ENCODE peak calls at places on chromosomes 5 and 9, in seven cellular contexts. E is Caco-2, V is adrenal gland, R is choroid plexus epithelial cell, U is right atrium auricular region, K is prostate gland, I is fibroblast of pulmonary artery. S is an unnamed sample.

GRCh38 chr5:13878357-13878756 is 66.1 kb downstream of the DNAH5 start:
- DNase-seq in E (no peak), V (no peak), R (no peak), U (no peak), K (no peak), I (no peak), S (no peak)

GRCh38 chr5:32542216-32543059 is 42.9 kb upstream of the SUB1 start:
- DNase-seq in E (no peak), V (no peak), R (peak; percentile 43), U (no peak), K (no peak), I (peak; percentile 58), S (peak; percentile 81)

GRCh38 chr5:96427823-96428222 is 5.2 kb downstream of the PCSK1 start:
- DNase-seq in E (peak; percentile 19), V (no peak), R (peak; percentile 48), U (no peak), K (no peak), I (peak; percentile 56), S (peak; percentile 33)

GRCh38 chr5:34658023-34658422 is 1.9 kb downstream of the RAI14 start:
- DNase-seq in E (no peak), V (no peak), R (peak; percentile 64), U (no peak), K (no peak), I (peak; percentile 47), S (peak; percentile 60)

GRCh38 chr5:133319905-133320520 is 268.2 kb downstream of the HSPA4 start:
- DNase-seq in E (peak; percentile 30), V (no peak), R (no peak), U (no peak), K (no peak), I (peak; percentile 11), S (no peak)

GRCh38 chr5:98454904-98455303 is 318.6 kb upstream of the RGMB start:
- DNase-seq in E (no peak), V (no peak), R (peak; percentile 97), U (no peak), K (no peak), I (peak; percentile 92), S (peak; percentile 98)

GRCh38 chr9:112447283-112447761 is 39.3 kb upstream of the KIAA1958 start:
- DNase-seq in E (no peak), V (peak; percentile 44), R (peak; percentile 11), U (no peak), K (no peak), I (peak; percentile 23), S (peak; percentile 69)

GRCh38 chr9:17462869-17463464 is 115.9 kb upstream of the SH3GL2 start:
- DNase-seq in E (peak; percentile 32), V (peak; percentile 29), R (peak; percentile 83), U (no peak), K (peak; percentile 35), I (peak; percentile 81), S (peak; percentile 76)

GRCh38 chr9:107749787-107750444 is 260.3 kb upstream of the KLF4 start:
- DNase-seq in E (peak; percentile 18), V (peak; percentile 95), R (peak; percentile 94), U (peak; percentile 96), K (peak; percentile 85), I (peak; percentile 95), S (peak; percentile 97)

GRCh38 chr9:133101356-133102189 is 19.5 kb downstream of the RALGDS start:
- DNase-seq in E (no peak), V (no peak), R (no peak), U (no peak), K (no peak), I (no peak), S (no peak)

GRCh38 chr5:68673451-68674180 is 420.2 kb upstream of the SLC30A5 start:
- DNase-seq in E (no peak), V (no peak), R (no peak), U (no peak), K (peak; percentile 16), I (no peak), S (no peak)

GRCh38 chr9:103991698-103992097 is 102.4 kb upstream of the SMC2 start:
- DNase-seq in E (no peak), V (no peak), R (peak; percentile 13), U (no peak), K (no peak), I (no peak), S (peak; percentile 56)

GRCh38 chr9:114231218-114232090 is 76.1 kb downstream of the COL27A1 start:
- DNase-seq in E (no peak), V (no peak), R (no peak), U (no peak), K (no peak), I (no peak), S (no peak)

GRCh38 chr9:95101326-95101725 is 216.2 kb downstream of the FANCC start:
- DNase-seq in E (no peak), V (no peak), R (no peak), U (no peak), K (no peak), I (no peak), S (no peak)

GRCh38 chr5:66888613-66889012 is 292.4 kb downstream of the MAST4 start:
- DNase-seq in E (no peak), V (no peak), R (peak; percentile 28), U (no peak), K (no peak), I (no peak), S (no peak)

GRCh38 chr9:2231831-2232230 is 216.7 kb downstream of the SMARCA2 start:
- DNase-seq in E (no peak), V (peak; percentile 78), R (no peak), U (no peak), K (no peak), I (peak; percentile 73), S (peak; percentile 87)

GRCh38 chr5:33313150-33313549 is 127.6 kb upstream of the TARS1 start:
- DNase-seq in E (no peak), V (no peak), R (peak; percentile 87), U (no peak), K (peak; percentile 13), I (peak; percentile 91), S (peak; percentile 99)

GRCh38 chr5:117165068-117165467 is 590.4 kb upstream of the SEMA6A start:
- DNase-seq in E (no peak), V (no peak), R (no peak), U (no peak), K (no peak), I (no peak), S (no peak)

GRCh38 chr9:32571969-32572899 is 725 bp downstream of the NDUFB6 start:
- DNase-seq in E (peak; percentile 74), V (peak; percentile 72), R (peak; percentile 89), U (no peak), K (peak; percentile 74), I (peak; percentile 84), S (peak; percentile 81)

GRCh38 chr5:158289967-158290366 is 431.0 kb upstream of the CLINT1 start:
- DNase-seq in E (no peak), V (no peak), R (no peak), U (no peak), K (no peak), I (no peak), S (no peak)

GRCh38 chr5:72848474-72849428 is 32.3 kb downstream of the TNPO1 start:
- DNase-seq in E (peak; percentile 77), V (peak; percentile 68), R (peak; percentile 44), U (no peak), K (peak; percentile 18), I (peak; percentile 46), S (no peak)

GRCh38 chr5:97071101-97071500 is 71.3 kb downstream of the LIX1 start:
- DNase-seq in E (no peak), V (peak; percentile 71), R (no peak), U (no peak), K (peak; percentile 47), I (peak; percentile 63), S (peak; percentile 98)

GRCh38 chr5:6715271-6715670 is 2.0 kb downstream of the TENT4A start:
- DNase-seq in E (no peak), V (no peak), R (no peak), U (no peak), K (no peak), I (no peak), S (no peak)

GRCh38 chr5:179244051-179244450 is 101.2 kb downstream of the ADAMTS2 start:
- DNase-seq in E (no peak), V (no peak), R (no peak), U (peak; percentile 28), K (no peak), I (no peak), S (peak; percentile 60)

GRCh38 chr5:137649228-137649890 is 86.5 kb downstream of the KLHL3 start:
- DNase-seq in E (no peak), V (no peak), R (peak; percentile 88), U (no peak), K (no peak), I (peak; percentile 56), S (peak; percentile 59)

GRCh38 chr9:88535226-88535931 is 401 bp downstream of the NXNL2 start:
- DNase-seq in E (peak; percentile 64), V (no peak), R (no peak), U (no peak), K (peak; percentile 30), I (no peak), S (no peak)

GRCh38 chr5:1494780-1495524 is 28.8 kb downstream of the LPCAT1 start:
- DNase-seq in E (no peak), V (peak; percentile 43), R (no peak), U (no peak), K (no peak), I (no peak), S (no peak)
- H3K4me3 ChIP-seq in E (no peak overlapping the region), V (no peak overlapping the region), R (no peak overlapping the region), U (no peak overlapping the region), K (no peak overlapping the region), I (no peak overlapping the region), S (no peak overlapping the region)

GRCh38 chr5:11719888-11720481 is 184.3 kb downstream of the CTNND2 start:
- DNase-seq in E (peak; percentile 78), V (peak; percentile 32), R (peak; percentile 3), U (no peak), K (peak; percentile 64), I (no peak), S (peak; percentile 34)
- TF ChIP-seq CTCF in E (peak; percentile 64), V (peak; percentile 42), R (no peak), U (no peak), K (no peak), I (no peak), S (peak; percentile 30)

DNA sequence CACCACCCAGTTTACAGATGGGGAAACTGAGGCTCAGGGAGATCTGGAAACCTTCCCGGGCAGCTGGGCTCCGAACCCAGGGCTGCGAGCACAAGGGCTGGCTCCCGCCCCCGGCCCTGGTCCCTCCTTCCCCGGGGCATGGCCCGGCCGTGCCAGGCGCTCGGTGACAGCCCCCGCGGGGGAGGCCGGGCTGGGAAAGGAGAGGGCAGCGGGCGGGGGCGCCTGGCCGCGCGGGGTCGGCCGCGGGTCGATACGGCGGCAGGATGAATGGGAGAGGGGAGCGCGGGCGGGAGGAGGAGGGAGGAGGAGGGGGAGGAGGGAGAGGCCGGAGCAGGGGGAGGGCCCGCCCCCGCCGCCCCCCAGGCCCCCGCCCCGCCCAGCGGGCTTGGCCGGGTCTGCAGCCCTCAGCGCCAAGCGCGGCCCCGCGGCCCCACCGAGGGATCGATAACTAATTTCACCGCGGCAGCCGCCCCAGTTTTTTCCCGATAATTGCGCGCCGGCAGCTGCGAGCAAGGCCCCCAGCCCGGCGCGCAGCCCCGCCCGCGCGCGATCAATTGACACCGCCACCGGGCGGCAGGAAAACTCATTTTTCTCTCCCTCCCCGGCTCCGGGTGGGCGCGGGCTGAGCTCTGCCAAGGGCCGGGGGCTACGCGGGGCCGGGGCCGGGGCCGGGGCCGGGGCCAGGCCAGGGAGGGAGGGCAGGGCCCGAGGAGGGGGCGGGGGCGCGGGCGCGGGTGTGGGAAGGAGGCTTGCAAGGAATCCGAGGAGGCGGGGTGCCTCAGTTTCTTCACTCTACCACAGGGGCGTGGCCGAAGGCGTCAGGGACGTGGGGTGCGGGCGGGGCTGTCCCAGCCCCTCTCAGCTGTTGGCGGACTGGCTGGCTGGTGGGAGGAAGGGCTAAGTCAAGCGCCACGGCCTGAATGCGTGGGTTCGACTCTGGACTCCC is 52.1 kb downstream of the C9orf50 start:
- DNase-seq in E (peak; percentile 63), V (peak; percentile 65), R (peak; percentile 72), U (no peak), K (no peak), I (no peak), S (peak; percentile 44)
- H3K4me3 ChIP-seq in E (peak overlapping the region; percentile 43), V (peak overlapping the region; percentile 20), R (peak overlapping the region; percentile 49), U (peak overlapping the region; percentile 31), K (peak overlapping the region; percentile 46), I (peak overlapping the region; percentile 41), S (peak overlapping the region; percentile 44)

GRCh38 chr9:93294011-93294410 is 110.1 kb downstream of the WNK2 start:
- DNase-seq in E (no peak), V (no peak), R (no peak), U (no peak), K (no peak), I (no peak), S (no peak)
- TF ChIP-seq CTCF in E (no peak), V (no peak), R (no peak), U (no peak), K (no peak), I (no peak), S (no peak)